ENCODE peak calls at places on chromosomes 6 and 20, in eight cellular contexts. One of them, this sample, is unnamed.

GRCh38 chr6:35844290-35844689 is 39.1 kb downstream of the LHFPL5 start:
- DNase-seq in HFF-Myc: no peak
- DNase-seq in activated CD8-positive, alpha-beta memory T cell treated with anti-CD3 and anti-CD28 coated beads, Interleukin-2, amount 50 U/mL, for 48 hours: no peak
- DNase-seq in activated CD4-positive, alpha-beta T cell treated with anti-CD3 and anti-CD28 coated beads for 4 hours: no peak
- DNase-seq in tibial artery: no peak
- DNase-seq in progenitor cell of endocrine pancreas: no peak
- DNase-seq in HT-29: no peak
- DNase-seq in stimulated activated CD8-positive, alpha-beta memory T cell treated with anti-CD3 and anti-CD28 coated beads, Interleukin-15, amount 100 ng/mL, for 1 hour: no peak
- DNase-seq in this sample: no peak

GRCh38 chr6:127191716-127192115 is 73.2 kb downstream of the RSPO3 start:
- DNase-seq in HT-29: no peak
- DNase-seq in progenitor cell of endocrine pancreas: no peak
- DNase-seq in activated CD8-positive, alpha-beta memory T cell treated with anti-CD3 and anti-CD28 coated beads, Interleukin-2, amount 50 U/mL, for 48 hours: no peak
- DNase-seq in activated CD4-positive, alpha-beta T cell treated with anti-CD3 and anti-CD28 coated beads for 4 hours: no peak
- DNase-seq in HFF-Myc: no peak
- DNase-seq in tibial artery: no peak
- DNase-seq in stimulated activated CD8-positive, alpha-beta memory T cell treated with anti-CD3 and anti-CD28 coated beads, Interleukin-15, amount 100 ng/mL, for 1 hour: no peak
- DNase-seq in this sample: peak; percentile 45

GRCh38 chr6:127186889-127187288 is 68.4 kb downstream of the RSPO3 start:
- DNase-seq in stimulated activated CD8-positive, alpha-beta memory T cell treated with anti-CD3 and anti-CD28 coated beads, Interleukin-15, amount 100 ng/mL, for 1 hour: no peak
- DNase-seq in activated CD4-positive, alpha-beta T cell treated with anti-CD3 and anti-CD28 coated beads for 4 hours: peak; percentile 20
- DNase-seq in HT-29: peak; percentile 33
- DNase-seq in HFF-Myc: no peak
- DNase-seq in activated CD8-positive, alpha-beta memory T cell treated with anti-CD3 and anti-CD28 coated beads, Interleukin-2, amount 50 U/mL, for 48 hours: peak; percentile 89
- DNase-seq in progenitor cell of endocrine pancreas: peak; percentile 18
- DNase-seq in tibial artery: peak; percentile 63
- DNase-seq in this sample: no peak

GRCh38 chr6:38182426-38182825 is 362.9 kb downstream of the ZFAND3 start:
- DNase-seq in HFF-Myc: no peak
- DNase-seq in stimulated activated CD8-positive, alpha-beta memory T cell treated with anti-CD3 and anti-CD28 coated beads, Interleukin-15, amount 100 ng/mL, for 1 hour: no peak
- DNase-seq in HT-29: no peak
- DNase-seq in activated CD4-positive, alpha-beta T cell treated with anti-CD3 and anti-CD28 coated beads for 4 hours: no peak
- DNase-seq in progenitor cell of endocrine pancreas: no peak
- DNase-seq in tibial artery: no peak
- DNase-seq in activated CD8-positive, alpha-beta memory T cell treated with anti-CD3 and anti-CD28 coated beads, Interleukin-2, amount 50 U/mL, for 48 hours: peak; percentile 35
- DNase-seq in this sample: no peak

GRCh38 chr6:142846883-142847287 is 98.1 kb downstream of the HIVEP2 start:
- DNase-seq in HFF-Myc: peak; percentile 69
- DNase-seq in progenitor cell of endocrine pancreas: no peak
- DNase-seq in activated CD8-positive, alpha-beta memory T cell treated with anti-CD3 and anti-CD28 coated beads, Interleukin-2, amount 50 U/mL, for 48 hours: no peak
- DNase-seq in stimulated activated CD8-positive, alpha-beta memory T cell treated with anti-CD3 and anti-CD28 coated beads, Interleukin-15, amount 100 ng/mL, for 1 hour: no peak
- DNase-seq in HT-29: no peak
- DNase-seq in activated CD4-positive, alpha-beta T cell treated with anti-CD3 and anti-CD28 coated beads for 4 hours: no peak
- DNase-seq in tibial artery: peak; percentile 66
- DNase-seq in this sample: peak; percentile 77

GRCh38 chr6:24330137-24330732 is 27.6 kb downstream of the DCDC2 start:
- DNase-seq in activated CD8-positive, alpha-beta memory T cell treated with anti-CD3 and anti-CD28 coated beads, Interleukin-2, amount 50 U/mL, for 48 hours: no peak
- DNase-seq in tibial artery: no peak
- DNase-seq in HT-29: no peak
- DNase-seq in progenitor cell of endocrine pancreas: no peak
- DNase-seq in stimulated activated CD8-positive, alpha-beta memory T cell treated with anti-CD3 and anti-CD28 coated beads, Interleukin-15, amount 100 ng/mL, for 1 hour: no peak
- DNase-seq in HFF-Myc: no peak
- DNase-seq in activated CD4-positive, alpha-beta T cell treated with anti-CD3 and anti-CD28 coated beads for 4 hours: no peak
- DNase-seq in this sample: no peak

GRCh38 chr20:63183422-63184146 is 32.3 kb downstream of the YTHDF1 start:
- DNase-seq in progenitor cell of endocrine pancreas: peak; percentile 54
- DNase-seq in HT-29: peak; percentile 66
- DNase-seq in stimulated activated CD8-positive, alpha-beta memory T cell treated with anti-CD3 and anti-CD28 coated beads, Interleukin-15, amount 100 ng/mL, for 1 hour: peak; percentile 20
- DNase-seq in tibial artery: no peak
- DNase-seq in activated CD8-positive, alpha-beta memory T cell treated with anti-CD3 and anti-CD28 coated beads, Interleukin-2, amount 50 U/mL, for 48 hours: peak; percentile 85
- DNase-seq in activated CD4-positive, alpha-beta T cell treated with anti-CD3 and anti-CD28 coated beads for 4 hours: peak; percentile 43
- DNase-seq in HFF-Myc: no peak
- DNase-seq in this sample: peak; percentile 98

GRCh38 chr6:40038626-40039025 is 104.4 kb upstream of the MOCS1 start:
- DNase-seq in stimulated activated CD8-positive, alpha-beta memory T cell treated with anti-CD3 and anti-CD28 coated beads, Interleukin-15, amount 100 ng/mL, for 1 hour: no peak
- DNase-seq in tibial artery: no peak
- DNase-seq in activated CD4-positive, alpha-beta T cell treated with anti-CD3 and anti-CD28 coated beads for 4 hours: no peak
- DNase-seq in HFF-Myc: no peak
- DNase-seq in HT-29: no peak
- DNase-seq in progenitor cell of endocrine pancreas: no peak
- DNase-seq in activated CD8-positive, alpha-beta memory T cell treated with anti-CD3 and anti-CD28 coated beads, Interleukin-2, amount 50 U/mL, for 48 hours: no peak
- DNase-seq in this sample: peak; percentile 9